ENCODE peak calls at places on chromosomes 11 and 22, in four cellular contexts. V is A549, E is HEK293T, B is K562. W is an unnamed sample.

GRCh38 chr11:978781-979180 is 53.1 kb downstream of the AP2A2 start:
- DNase-seq in E (no peak), B (no peak), V (no peak), W (no peak)

GRCh38 chr11:120517390-120518315 is 6.1 kb downstream of the GRIK4 start:
- DNase-seq in B (no peak), V (no peak), E (no peak), W (peak; percentile 52)

GRCh38 chr11:57249384-57250319 is 12.6 kb upstream of the APLNR start:
- DNase-seq in B (peak; percentile 78), V (peak; percentile 68), E (peak; percentile 57), W (peak; percentile 64)

GRCh38 chr22:26399288-26399687 is 29.8 kb upstream of the ASPHD2 start:
- DNase-seq in B (no peak), E (no peak), V (no peak), W (no peak)

GRCh38 chr11:74288161-74288560 is 23.3 kb downstream of the P4HA3 start:
- DNase-seq in B (peak; percentile 29), E (no peak), V (peak; percentile 94), W (peak; percentile 99)

GRCh38 chr22:47130883-47131610 is 368.6 kb downstream of the TBC1D22A start:
- DNase-seq in V (no peak), B (no peak), E (no peak), W (no peak)

GRCh38 chr11:3088806-3089205 is 31.6 kb upstream of the CARS1 start:
- DNase-seq in V (no peak), E (no peak), B (no peak), W (no peak)

GRCh38 chr22:42905702-42906183 is 48.7 kb upstream of the ARFGAP3 start:
- DNase-seq in E (no peak), B (no peak), V (no peak), W (no peak)

GRCh38 chr22:23106906-23107367 is 34.9 kb downstream of the RSPH14 start:
- DNase-seq in E (no peak), V (no peak), B (peak; percentile 65), W (no peak)

GRCh38 chr11:6666302-6667183 is 10.9 kb upstream of the DCHS1 start:
- DNase-seq in E (no peak), B (no peak), V (no peak), W (no peak)

GRCh38 chr11:23288001-23288783 is 427.9 kb upstream of the CCDC179 start:
- DNase-seq in B (no peak), E (no peak), V (no peak), W (peak; percentile 94)

GRCh38 chr11:64153831-64154230 is 12.1 kb downstream of the MACROD1 start:
- DNase-seq in V (no peak), B (peak; percentile 40), E (no peak), W (no peak)

GRCh38 chr11:85752890-85753581 is 57.9 kb downstream of the SYTL2 start:
- DNase-seq in B (no peak), E (no peak), V (no peak), W (no peak)

GRCh38 chr11:44927174-44927661 is 23.5 kb downstream of the TP53I11 start:
- DNase-seq in V (peak; percentile 84), E (peak; percentile 79), B (peak; percentile 78), W (peak; percentile 66)

GRCh38 chr11:27471067-27471587 is 1.5 kb downstream of the LGR4 start:
- DNase-seq in B (peak; percentile 11), V (peak; percentile 41), E (no peak), W (no peak)

GRCh38 chr11:119759324-119759723 is 30.3 kb upstream of the NECTIN1 start:
- DNase-seq in B (peak; percentile 59), E (no peak), V (no peak), W (peak; percentile 6)

GRCh38 chr22:24945430-24945829 is 1.1 kb downstream of the LHFPL7 start:
- DNase-seq in B (no peak), V (no peak), E (no peak), W (no peak)

GRCh38 chr11:74463216-74463615 is 4.1 kb downstream of the KCNE3 start:
- DNase-seq in B (no peak), V (no peak), E (no peak), W (no peak)

GRCh38 chr22:49555526-49555925 is 272.1 kb downstream of the BRD1 start:
- DNase-seq in V (no peak), B (no peak), E (no peak), W (no peak)

GRCh38 chr11:108958446-108959123 is 293.7 kb downstream of the DDX10 start:
- DNase-seq in B (peak; percentile 43), V (peak; percentile 29), E (no peak), W (peak; percentile 82)

GRCh38 chr11:67032830-67033555 is 10.1 kb downstream of the SYT12 start:
- DNase-seq in V (peak; percentile 64), B (no peak), E (no peak), W (peak; percentile 94)

GRCh38 chr11:64553554-64554201 is 37.3 kb upstream of the SLC22A12 start:
- DNase-seq in V (peak; percentile 43), E (peak; percentile 76), B (peak; percentile 65), W (peak; percentile 22)

GRCh38 chr11:290621-291231 is 1.8 kb downstream of the PGGHG start:
- DNase-seq in E (no peak), B (no peak), V (no peak), W (no peak)

GRCh38 chr22:49969751-49970527 is 9.4 kb downstream of the PIM3 start:
- DNase-seq in E (no peak), V (no peak), B (no peak), W (no peak)

GRCh38 chr11:43772733-43773132 is 92.2 kb downstream of the HSD17B12 start:
- DNase-seq in V (no peak), B (no peak), E (no peak), W (no peak)

GRCh38 chr11:72951815-72952340 is 137.7 kb downstream of the ATG16L2 start:
- DNase-seq in V (no peak), B (no peak), E (no peak), W (no peak)

GRCh38 chr11:129192150-129192549 is at the start of gene ARHGAP32:
- DNase-seq in E (no peak), V (peak; percentile 8), B (no peak), W (no peak)
- TF ChIP-seq BHLHE40 in E (no peak), V (no peak), B (no peak), W (no peak)

DNA sequence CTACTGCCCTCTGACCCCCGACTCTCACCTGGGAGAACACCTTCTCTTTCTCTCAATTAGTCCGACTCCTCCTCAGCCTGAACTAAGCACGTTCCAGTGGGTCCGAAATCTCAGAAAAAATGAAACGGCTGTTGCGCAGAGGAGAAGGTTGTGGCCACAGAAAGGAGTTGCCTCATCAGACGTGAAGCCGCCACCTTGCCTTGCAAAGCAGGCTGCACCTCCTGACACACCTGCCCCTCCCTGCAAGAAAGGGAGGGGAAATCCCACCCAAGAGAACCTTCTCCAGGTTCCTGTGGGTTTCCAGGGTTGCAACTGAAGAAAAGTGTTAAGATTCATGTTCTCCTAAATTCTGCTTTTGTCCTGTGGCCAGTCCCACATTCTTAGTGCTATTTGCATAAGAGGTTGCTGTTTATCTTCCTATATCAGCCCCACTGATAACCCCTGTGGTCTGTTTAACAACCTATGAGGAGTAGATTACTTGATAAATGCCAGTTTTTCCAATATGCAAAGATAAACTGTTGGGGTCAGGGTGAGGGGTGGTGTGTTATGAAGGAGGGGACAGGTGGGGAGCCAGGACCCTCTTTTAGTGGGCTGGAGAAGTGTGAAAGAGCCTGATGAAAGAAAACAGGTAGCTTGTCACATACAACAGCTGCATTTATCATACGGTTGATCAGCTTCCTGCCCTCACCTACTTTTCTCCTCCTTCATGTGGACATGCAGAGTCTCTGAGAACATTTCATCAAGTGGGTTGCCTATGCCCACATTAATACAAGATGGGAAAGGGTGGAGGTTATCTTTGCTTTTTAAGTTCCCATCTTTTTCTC is 18.2 kb downstream of the ZBTB16 start:
- DNase-seq in B (no peak), V (no peak), E (no peak), W (no peak)
- TF ChIP-seq BHLHE40 in B (no peak), V (no peak), E (no peak), W (no peak)

DNA sequence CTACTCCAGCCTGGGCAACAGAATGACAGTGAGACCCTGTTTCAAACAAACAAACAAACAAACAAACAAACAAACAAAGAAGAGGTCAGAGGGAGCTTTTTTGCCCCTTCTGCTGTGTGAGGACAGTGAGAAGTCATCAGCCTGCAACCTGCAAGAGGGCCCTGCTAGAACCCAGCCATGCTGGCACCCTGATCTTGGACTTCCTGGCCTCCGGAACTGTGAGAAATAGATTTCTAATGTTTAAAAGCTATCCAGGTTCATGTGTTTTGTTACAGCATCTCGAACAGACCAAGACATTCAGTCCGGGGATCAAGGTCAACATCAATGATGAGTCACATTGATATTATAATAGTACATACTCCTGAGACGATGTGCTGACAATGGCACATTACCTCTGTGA is 41.4 kb upstream of the GRAMD1B start:
- DNase-seq in B (no peak), V (no peak), E (no peak), W (no peak)
- TF ChIP-seq BHLHE40 in B (no peak), V (no peak), E (no peak), W (no peak)

DNA sequence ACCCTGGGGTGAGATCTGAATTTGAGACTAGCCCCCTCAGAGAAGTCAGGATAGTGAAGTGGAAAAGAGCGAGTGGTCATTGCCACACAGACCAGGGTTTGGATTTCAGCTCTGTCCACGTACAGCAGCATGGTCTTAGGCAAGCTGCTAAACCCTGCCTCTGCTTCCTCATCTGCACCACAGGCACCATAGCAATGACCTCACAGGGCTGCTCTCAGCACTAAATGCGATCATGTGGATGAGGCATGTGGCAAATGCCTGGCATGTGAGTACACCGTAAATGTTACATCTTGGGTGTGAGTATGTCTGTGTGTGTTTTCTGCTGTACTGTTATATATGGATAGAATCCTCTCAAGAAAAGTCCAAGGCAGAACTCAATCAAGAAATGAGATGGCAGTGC is 15.8 kb downstream of the NAV2 start:
- DNase-seq in V (no peak), B (no peak), E (no peak), W (peak; percentile 80)
- TF ChIP-seq BHLHE40 in V (no peak), B (no peak), E (no peak), W (peak; percentile 72)

DNA sequence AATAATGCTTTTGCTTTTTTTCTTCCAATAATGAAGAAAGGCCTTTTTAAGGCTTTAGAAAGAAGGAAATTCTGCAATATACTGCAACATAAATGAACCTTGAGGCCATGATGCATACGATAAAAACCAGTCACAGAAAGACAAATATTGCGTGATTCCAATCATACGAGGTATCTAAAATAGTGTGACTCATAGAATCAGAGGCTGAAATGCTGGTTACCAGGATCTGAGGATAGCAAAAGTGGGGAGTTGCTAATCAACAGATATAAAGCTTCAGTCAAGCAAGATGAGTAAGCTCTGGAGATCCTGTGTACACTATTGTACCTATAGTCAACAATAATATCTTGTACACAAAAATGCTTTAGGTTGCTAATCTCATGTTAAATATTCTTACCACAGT is 24.2 kb downstream of the MS4A6A start:
- DNase-seq in B (no peak), V (no peak), E (no peak), W (no peak)
- TF ChIP-seq BHLHE40 in B (no peak), V (no peak), E (no peak), W (no peak)

GRCh38 chr22:30968015-30968923 is at the start of gene MORC2:
- DNase-seq in E (no peak), B (peak; percentile 85), V (peak; percentile 69), W (peak; percentile 15)
- TF ChIP-seq BHLHE40 in E (no peak), B (peak; percentile 23), V (no peak), W (no peak)

W was measured in IMR-90.